ENCODE peak calls at places on chromosomes 1 and 21, in five cellular contexts. Z is SJCRH30; U is stimulated activated CD8-positive, alpha-beta memory T cell treated with anti-CD3 and anti-CD28 coated beads, Interleukin-2, amount 100 ng/mL, for 1 hour; F is stimulated activated CD4-positive, alpha-beta T cell treated with anti-CD3 and anti-CD28 coated beads, TNF-alpha, amount 100 ng/mL, for 4 hours; Y is breast epithelium. B is an unnamed sample.

GRCh38 chr1:92168657-92169056 is 49.1 kb upstream of the C1orf146 start:
- DNase-seq in U (no peak), F (no peak), Z (no peak), Y (no peak), B (no peak)

GRCh38 chr1:205642679-205643307 is 11.0 kb upstream of the ELK4 start:
- DNase-seq in F (no peak), Z (no peak), Y (no peak), U (no peak), B (no peak)

GRCh38 chr1:161307230-161307768 is 2.5 kb downstream of the MPZ start:
- DNase-seq in Y (no peak), Z (peak; percentile 26), F (no peak), U (no peak), B (peak; percentile 42)

GRCh38 chr21:39182016-39182415 is 1.2 kb downstream of the PSMG1 start:
- DNase-seq in Z (no peak), Y (no peak), U (no peak), F (no peak), B (no peak)

GRCh38 chr1:97886199-97886598 is 34.6 kb downstream of the DPYD start:
- DNase-seq in F (no peak), Z (no peak), Y (no peak), U (no peak), B (no peak)

GRCh38 chr1:214514032-214514818 is 37.2 kb downstream of the PTPN14 start:
- DNase-seq in F (no peak), U (no peak), Y (no peak), Z (no peak), B (no peak)

GRCh38 chr1:198359024-198359653 is 181.3 kb downstream of the ATP6V1G3 start:
- DNase-seq in Y (no peak), Z (no peak), U (no peak), F (no peak), B (no peak)

GRCh38 chr21:33286600-33287456 is 20.7 kb downstream of the IL10RB start:
- DNase-seq in U (no peak), Y (no peak), Z (peak; percentile 76), F (no peak), B (no peak)

GRCh38 chr1:205547932-205548827 is 43.7 kb downstream of the CDK18 start:
- DNase-seq in Z (no peak), Y (peak; percentile 14), U (no peak), F (no peak), B (no peak)

GRCh38 chr1:116755681-116756080 is 1.5 kb downstream of the CD2 start:
- DNase-seq in F (no peak), Y (no peak), Z (no peak), U (no peak), B (no peak)

GRCh38 chr1:37989381-37989930 is 366 bp downstream of the SF3A3 start:
- DNase-seq in Z (peak; percentile 58), U (no peak), Y (no peak), F (no peak), B (no peak)

GRCh38 chr1:214438530-214438929 is 112.9 kb downstream of the PTPN14 start:
- DNase-seq in F (no peak), U (no peak), Y (no peak), Z (no peak), B (no peak)

GRCh38 chr21:21067375-21067774 is 69.2 kb downstream of the NCAM2 start:
- DNase-seq in Y (no peak), Z (no peak), F (no peak), U (no peak), B (no peak)

GRCh38 chr1:229896306-229896705 is 170.7 kb upstream of the GALNT2 start:
- DNase-seq in Y (no peak), U (no peak), Z (no peak), F (no peak), B (no peak)

GRCh38 chr1:28392027-28392652 is 22.6 kb downstream of the PHACTR4 start:
- DNase-seq in U (no peak), Y (no peak), Z (no peak), F (no peak), B (no peak)

GRCh38 chr1:24721533-24721932 is 23.7 kb upstream of the CLIC4 start:
- DNase-seq in U (no peak), Y (no peak), F (no peak), Z (no peak), B (no peak)

GRCh38 chr21:32403201-32403701 is 9.3 kb upstream of the EVA1C start:
- DNase-seq in U (peak; percentile 15), Z (peak; percentile 68), Y (no peak), F (peak; percentile 28), B (no peak)

GRCh38 chr1:219427989-219428388 is 184.9 kb downstream of the ZC3H11B start:
- DNase-seq in F (no peak), Y (no peak), Z (peak; percentile 40), U (no peak), B (no peak)

GRCh38 chr21:45111703-45112102 is 37.3 kb downstream of the ADARB1 start:
- DNase-seq in U (no peak), Z (no peak), Y (no peak), F (no peak), B (no peak)

GRCh38 chr1:180603850-180604226 is 28.0 kb upstream of the XPR1 start:
- DNase-seq in Z (no peak), U (no peak), Y (no peak), F (no peak), B (no peak)

GRCh38 chr1:244371294-244372141 is 80.2 kb downstream of the ADSS2 start:
- DNase-seq in Z (peak; percentile 23), F (no peak), Y (no peak), U (no peak), B (no peak)

GRCh38 chr1:165303415-165303814 is 53.1 kb downstream of the LMX1A start:
- DNase-seq in Y (no peak), F (no peak), U (no peak), Z (no peak), B (no peak)

GRCh38 chr1:44347280-44347679 is 7.8 kb downstream of the ERI3 start:
- DNase-seq in Y (no peak), Z (no peak), U (no peak), F (no peak), B (no peak)

GRCh38 chr1:8422439-8423133 is 104.7 kb downstream of the SLC45A1 start:
- DNase-seq in Z (peak; percentile 53), F (no peak), U (no peak), Y (no peak), B (no peak)

GRCh38 chr21:42570841-42571387 is 57.3 kb downstream of the SLC37A1 start:
- DNase-seq in Y (peak; percentile 45), F (no peak), U (no peak), Z (no peak), B (no peak)

GRCh38 chr1:198056255-198056654 is 100.5 kb upstream of the NEK7 start:
- DNase-seq in Y (no peak), F (no peak), U (no peak), Z (peak; percentile 6), B (no peak)

GRCh38 chr1:66570196-66570595 is 36.2 kb downstream of the SGIP1 start:
- DNase-seq in Y (no peak), U (no peak), F (no peak), Z (no peak), B (no peak)

GRCh38 chr1:153946622-153947246 is at the start of gene DENND4B:
- DNase-seq in U (no peak), F (peak; percentile 62), Z (peak; percentile 78), Y (peak; percentile 57), B (peak; percentile 74)